ENCODE peak calls at places on chromosomes 6 and 20, in ten cellular contexts. H is A549; D is fibroblast of the aortic adventitia; A is left ventricle myocardium inferior; Y is GM23338; Q is transverse colon; W is CD8-positive, alpha-beta T cell; K is GM12865; P is kidney; E is NB4. N is an unnamed sample.

GRCh38 chr20:51311636-51312479 is 230.7 kb downstream of the NFATC2 start:
- DNase-seq in W (no peak), Y (peak; percentile 94), E (no peak), P (no peak), H (no peak), Q (no peak), D (peak; percentile 9), A (no peak), K (no peak), N (peak; percentile 10)

GRCh38 chr20:10800288-10800687 is 126.5 kb upstream of the JAG1 start:
- DNase-seq in Y (no peak), H (peak; percentile 24), D (no peak), P (no peak), W (no peak), A (no peak), E (no peak), Q (no peak), K (no peak), N (no peak)

GRCh38 chr6:63581355-63581998 is 9.2 kb downstream of the LOC128125822 start:
- DNase-seq in P (no peak), W (no peak), A (no peak), Y (no peak), E (no peak), Q (no peak), H (no peak), D (no peak), K (no peak), N (no peak)

GRCh38 chr6:38860041-38860440 is 144.9 kb downstream of the DNAH8 start:
- DNase-seq in D (no peak), E (no peak), P (no peak), K (no peak), Q (no peak), W (no peak), H (no peak), Y (no peak), A (no peak), N (no peak)

GRCh38 chr20:44067650-44068081 is 119.3 kb downstream of the JPH2 start:
- DNase-seq in W (no peak), A (no peak), P (no peak), H (no peak), Q (no peak), K (no peak), E (no peak), Y (no peak), D (no peak), N (no peak)

GRCh38 chr6:14001329-14002012 is 76.7 kb downstream of the RNF182 start:
- DNase-seq in E (no peak), K (no peak), Q (no peak), W (no peak), Y (no peak), H (peak; percentile 79), D (peak; percentile 87), P (peak; percentile 39), A (no peak), N (no peak)

GRCh38 chr6:151589667-151590066 is 95.8 kb downstream of the CCDC170 start:
- DNase-seq in E (no peak), W (no peak), Q (no peak), D (no peak), K (no peak), H (no peak), Y (peak; percentile 9), P (no peak), A (no peak), N (peak; percentile 2)

GRCh38 chr6:33995873-33996475 is 149.9 kb downstream of the GRM4 start:
- DNase-seq in Y (no peak), D (no peak), P (peak; percentile 14), W (no peak), E (peak; percentile 35), K (no peak), H (no peak), A (no peak), Q (peak; percentile 6), N (no peak)

GRCh38 chr6:28553986-28554881 is 28.6 kb downstream of the GPX5 start:
- DNase-seq in E (no peak), A (no peak), P (no peak), Q (no peak), W (no peak), Y (peak; percentile 63), D (no peak), H (no peak), K (peak; percentile 37), N (peak; percentile 12)

GRCh38 chr6:19691465-19692167 is 145.6 kb upstream of the ID4 start:
- DNase-seq in K (no peak), P (peak; percentile 73), Q (no peak), E (no peak), A (no peak), D (peak; percentile 9), Y (peak; percentile 88), H (no peak), W (no peak), N (peak; percentile 29)

GRCh38 chr6:19697744-19698290 is 139.4 kb upstream of the ID4 start:
- DNase-seq in K (no peak), P (no peak), Y (no peak), W (no peak), D (peak; percentile 66), A (no peak), H (no peak), Q (no peak), E (peak; percentile 7), N (no peak)

GRCh38 chr6:19690676-19691075 is 146.5 kb upstream of the ID4 start:
- DNase-seq in A (no peak), Y (peak; percentile 49), Q (no peak), K (no peak), W (no peak), D (no peak), E (no peak), P (no peak), H (no peak), N (no peak)

GRCh38 chr6:19694697-19695096 is 142.5 kb upstream of the ID4 start:
- DNase-seq in Y (no peak), E (no peak), K (no peak), A (no peak), H (no peak), D (no peak), P (no peak), Q (no peak), W (no peak), N (no peak)

DNA sequence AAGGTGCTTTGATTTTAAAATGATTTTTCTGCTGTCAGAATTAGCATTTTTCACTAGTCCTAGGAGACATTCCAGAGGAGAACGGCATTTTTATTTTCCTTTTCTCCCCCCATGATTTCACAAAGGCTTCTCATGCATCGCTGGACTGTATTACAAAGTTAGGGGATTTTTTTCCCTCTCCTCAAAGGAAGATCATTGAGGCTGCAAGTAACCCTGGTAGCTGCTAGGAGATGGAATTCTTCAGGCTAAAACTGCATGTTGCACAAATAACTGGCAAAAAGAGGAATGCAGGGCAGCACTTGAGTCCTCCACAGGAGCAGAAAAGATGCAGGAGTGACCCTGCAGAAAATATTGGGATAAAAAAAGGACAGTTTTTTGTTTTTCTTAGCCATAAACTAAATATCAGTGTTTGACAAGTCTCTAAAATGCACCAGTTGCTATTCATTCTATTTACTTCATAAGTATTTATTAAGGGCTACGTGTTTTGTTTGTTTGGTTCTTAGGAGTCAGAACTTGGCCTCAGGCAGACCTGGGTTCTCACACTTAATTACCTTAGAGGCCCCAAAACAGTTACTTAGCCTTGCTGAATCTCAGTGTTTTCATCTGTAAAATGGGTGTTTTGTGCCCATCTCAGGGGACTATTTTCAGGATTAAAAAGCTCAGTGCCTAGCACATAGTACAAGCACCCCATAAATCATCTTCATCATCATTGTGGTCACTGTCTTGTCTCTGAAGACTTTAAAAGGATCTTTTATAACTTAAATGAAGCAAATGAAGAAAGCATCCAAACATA is 144.5 kb upstream of the ID4 start:
- DNase-seq in Y (peak; percentile 40), E (no peak), A (no peak), P (no peak), W (no peak), H (no peak), Q (no peak), D (no peak), K (no peak), N (peak; percentile 5)
- H3K4me3 ChIP-seq in Y (peak overlapping the region; percentile 38), E (no peak overlapping the region), A (no peak overlapping the region), P (no peak overlapping the region), W (no peak overlapping the region), H (no peak overlapping the region), Q (no peak overlapping the region), D (no peak overlapping the region), K (no peak overlapping the region), N (no peak overlapping the region)

GRCh38 chr6:47207261-47207660 is 102.4 kb downstream of the TNFRSF21 start:
- DNase-seq in Y (no peak), W (no peak), D (no peak), A (no peak), K (no peak), E (no peak), P (no peak), Q (no peak), H (no peak), N (no peak)
- H3K4me3 ChIP-seq in Y (no peak overlapping the region), W (no peak overlapping the region), D (no peak overlapping the region), A (no peak overlapping the region), K (no peak overlapping the region), E (no peak overlapping the region), P (no peak overlapping the region), Q (no peak overlapping the region), H (no peak overlapping the region), N (no peak overlapping the region)

DNA sequence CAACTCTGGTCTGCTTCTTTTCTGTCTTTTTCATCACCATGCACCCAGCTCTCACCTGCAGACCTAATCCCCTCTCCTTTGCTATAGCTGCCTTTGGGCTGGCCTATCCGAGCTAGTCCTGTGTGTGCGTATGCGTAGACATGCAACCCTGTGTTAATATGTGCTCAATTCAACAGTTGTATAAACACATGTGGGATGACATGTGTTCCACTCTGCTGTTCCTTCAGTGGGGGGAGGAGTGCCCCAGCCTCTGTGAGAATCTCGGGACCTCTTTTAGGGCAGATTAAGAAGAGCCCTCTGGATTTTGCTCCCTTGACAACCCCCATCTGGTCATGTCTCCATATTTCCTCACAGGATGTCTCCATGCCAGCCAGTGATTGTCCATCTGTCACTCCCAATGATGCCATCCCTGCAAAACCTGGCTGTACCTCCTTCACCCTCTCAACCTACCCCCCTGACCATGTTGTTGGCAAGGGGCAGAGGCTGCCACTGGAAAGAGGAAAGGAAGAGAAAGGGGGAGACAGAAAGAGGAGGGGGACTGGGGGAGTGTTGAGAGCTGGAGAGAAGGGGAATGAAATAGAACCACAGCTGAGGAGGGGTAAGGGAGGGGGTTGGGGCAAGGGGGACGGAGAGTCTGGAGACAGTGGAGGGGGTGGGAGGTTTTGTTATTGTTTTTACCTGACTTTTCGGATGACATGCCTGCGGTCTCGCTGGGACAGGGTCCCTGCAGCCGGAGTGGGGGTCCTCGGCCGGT is 431 bp downstream of the PRRT1 start:
- DNase-seq in P (no peak), A (no peak), Q (no peak), E (no peak), H (no peak), W (no peak), K (no peak), Y (peak; percentile 64), D (no peak), N (no peak)
- H3K4me3 ChIP-seq in P (peak overlapping the region; percentile 55), A (peak overlapping the region; percentile 82), Q (peak overlapping the region; percentile 26), E (no peak overlapping the region), H (no peak overlapping the region), W (peak overlapping the region; percentile 54), K (no peak overlapping the region), Y (peak overlapping the region; percentile 100), D (peak overlapping the region; percentile 75), N (peak overlapping the region; percentile 23)

GRCh38 chr6:164505425-164505824 is 804.0 kb downstream of the C6orf118 start:
- DNase-seq in E (no peak), A (no peak), D (no peak), Q (no peak), W (no peak), H (no peak), K (peak; percentile 3), Y (no peak), P (no peak), N (no peak)

GRCh38 chr6:164502838-164503237 is 806.6 kb downstream of the C6orf118 start:
- DNase-seq in Q (no peak), Y (no peak), D (no peak), K (peak; percentile 35), W (no peak), A (no peak), P (no peak), E (no peak), H (no peak), N (no peak)

GRCh38 chr6:164507197-164507957 is 802.0 kb downstream of the C6orf118 start:
- DNase-seq in K (peak; percentile 89), Y (peak; percentile 1), W (no peak), P (peak; percentile 75), E (peak; percentile 43), D (no peak), A (no peak), Q (no peak), H (no peak), N (no peak)
- H3K4me3 ChIP-seq in K (peak overlapping the region; percentile 25), Y (no peak overlapping the region), W (no peak overlapping the region), P (peak overlapping the region; percentile 58), E (no peak overlapping the region), D (no peak overlapping the region), A (no peak overlapping the region), Q (no peak overlapping the region), H (no peak overlapping the region), N (no peak overlapping the region)

N was measured in thyroid gland.